ENCODE peak calls at places on chromosome 15, in nine cellular contexts. One of them, this sample, is unnamed.

GRCh38 chr15:91839867-91840266 is 13.6 kb upstream of the SLCO3A1 start:
- DNase-seq in Caki2: no peak
- DNase-seq in activated naive CD8-positive, alpha-beta T cell treated with anti-CD3 and anti-CD28 coated beads, Interleukin-2, amount 50 U/mL, for 24 hours: no peak
- DNase-seq in iPS-NIHi11: no peak
- DNase-seq in heart right ventricle: no peak
- DNase-seq in AG09319: no peak
- DNase-seq in stimulated activated CD8-positive, alpha-beta memory T cell treated with anti-CD3 and anti-CD28 coated beads, Interleukin-7, amount 100 ng/mL, for 1 hour: no peak
- DNase-seq in ACHN: no peak
- DNase-seq in endothelial cell: no peak
- DNase-seq in this sample: no peak

GRCh38 chr15:22960126-22960525 is 20.0 kb downstream of the CYFIP1 start:
- DNase-seq in Caki2: no peak
- DNase-seq in activated naive CD8-positive, alpha-beta T cell treated with anti-CD3 and anti-CD28 coated beads, Interleukin-2, amount 50 U/mL, for 24 hours: no peak
- DNase-seq in iPS-NIHi11: no peak
- DNase-seq in heart right ventricle: no peak
- DNase-seq in AG09319: no peak
- DNase-seq in stimulated activated CD8-positive, alpha-beta memory T cell treated with anti-CD3 and anti-CD28 coated beads, Interleukin-7, amount 100 ng/mL, for 1 hour: no peak
- DNase-seq in ACHN: no peak
- DNase-seq in endothelial cell: no peak
- DNase-seq in this sample: no peak

GRCh38 chr15:51884517-51885236 is 55.2 kb downstream of the TMOD3 start:
- DNase-seq in Caki2: no peak
- DNase-seq in activated naive CD8-positive, alpha-beta T cell treated with anti-CD3 and anti-CD28 coated beads, Interleukin-2, amount 50 U/mL, for 24 hours: no peak
- DNase-seq in iPS-NIHi11: no peak
- DNase-seq in heart right ventricle: no peak
- DNase-seq in AG09319: no peak
- DNase-seq in stimulated activated CD8-positive, alpha-beta memory T cell treated with anti-CD3 and anti-CD28 coated beads, Interleukin-7, amount 100 ng/mL, for 1 hour: no peak
- DNase-seq in ACHN: no peak
- DNase-seq in endothelial cell: no peak
- DNase-seq in this sample: no peak

GRCh38 chr15:49826640-49827281 is 205.9 kb downstream of the DTWD1 start:
- DNase-seq in Caki2: no peak
- DNase-seq in activated naive CD8-positive, alpha-beta T cell treated with anti-CD3 and anti-CD28 coated beads, Interleukin-2, amount 50 U/mL, for 24 hours: no peak
- DNase-seq in iPS-NIHi11: no peak
- DNase-seq in heart right ventricle: no peak
- DNase-seq in AG09319: no peak
- DNase-seq in stimulated activated CD8-positive, alpha-beta memory T cell treated with anti-CD3 and anti-CD28 coated beads, Interleukin-7, amount 100 ng/mL, for 1 hour: no peak
- DNase-seq in ACHN: no peak
- DNase-seq in endothelial cell: no peak
- DNase-seq in this sample: no peak

GRCh38 chr15:77018796-77019475 is 24.0 kb downstream of the PSTPIP1 start:
- DNase-seq in Caki2: no peak
- DNase-seq in activated naive CD8-positive, alpha-beta T cell treated with anti-CD3 and anti-CD28 coated beads, Interleukin-2, amount 50 U/mL, for 24 hours: no peak
- DNase-seq in iPS-NIHi11: no peak
- DNase-seq in heart right ventricle: no peak
- DNase-seq in AG09319: no peak
- DNase-seq in stimulated activated CD8-positive, alpha-beta memory T cell treated with anti-CD3 and anti-CD28 coated beads, Interleukin-7, amount 100 ng/mL, for 1 hour: no peak
- DNase-seq in ACHN: no peak
- DNase-seq in endothelial cell: no peak
- DNase-seq in this sample: no peak

GRCh38 chr15:91055548-91056331 is 33.3 kb upstream of the VPS33B start:
- DNase-seq in Caki2: peak
- DNase-seq in activated naive CD8-positive, alpha-beta T cell treated with anti-CD3 and anti-CD28 coated beads, Interleukin-2, amount 50 U/mL, for 24 hours: peak
- DNase-seq in iPS-NIHi11: peak
- DNase-seq in heart right ventricle: peak
- DNase-seq in AG09319: peak
- DNase-seq in stimulated activated CD8-positive, alpha-beta memory T cell treated with anti-CD3 and anti-CD28 coated beads, Interleukin-7, amount 100 ng/mL, for 1 hour: no peak
- DNase-seq in ACHN: peak
- DNase-seq in endothelial cell: peak
- DNase-seq in this sample: peak

GRCh38 chr15:85685366-85685765 is 109.4 kb downstream of the KLHL25 start:
- DNase-seq in Caki2: no peak
- DNase-seq in activated naive CD8-positive, alpha-beta T cell treated with anti-CD3 and anti-CD28 coated beads, Interleukin-2, amount 50 U/mL, for 24 hours: no peak
- DNase-seq in iPS-NIHi11: no peak
- DNase-seq in heart right ventricle: no peak
- DNase-seq in AG09319: no peak
- DNase-seq in stimulated activated CD8-positive, alpha-beta memory T cell treated with anti-CD3 and anti-CD28 coated beads, Interleukin-7, amount 100 ng/mL, for 1 hour: no peak
- DNase-seq in ACHN: no peak
- DNase-seq in endothelial cell: no peak
- DNase-seq in this sample: no peak

GRCh38 chr15:100202309-100202943 is 139.3 kb downstream of the ADAMTS17 start:
- DNase-seq in Caki2: no peak
- DNase-seq in activated naive CD8-positive, alpha-beta T cell treated with anti-CD3 and anti-CD28 coated beads, Interleukin-2, amount 50 U/mL, for 24 hours: no peak
- DNase-seq in iPS-NIHi11: no peak
- DNase-seq in heart right ventricle: no peak
- DNase-seq in AG09319: no peak
- DNase-seq in stimulated activated CD8-positive, alpha-beta memory T cell treated with anti-CD3 and anti-CD28 coated beads, Interleukin-7, amount 100 ng/mL, for 1 hour: no peak
- DNase-seq in ACHN: no peak
- DNase-seq in endothelial cell: no peak
- DNase-seq in this sample: no peak

GRCh38 chr15:63899193-63899592 is 65.4 kb upstream of the HERC1 start:
- DNase-seq in Caki2: no peak
- DNase-seq in activated naive CD8-positive, alpha-beta T cell treated with anti-CD3 and anti-CD28 coated beads, Interleukin-2, amount 50 U/mL, for 24 hours: no peak
- DNase-seq in iPS-NIHi11: no peak
- DNase-seq in heart right ventricle: no peak
- DNase-seq in AG09319: no peak
- DNase-seq in stimulated activated CD8-positive, alpha-beta memory T cell treated with anti-CD3 and anti-CD28 coated beads, Interleukin-7, amount 100 ng/mL, for 1 hour: no peak
- DNase-seq in ACHN: no peak
- DNase-seq in endothelial cell: no peak
- DNase-seq in this sample: no peak